ENCODE peak calls at places on chromosomes 11 and 22, in five cellular contexts. O is tibial artery, K is pancreas, I is left lung, Z is GM23338. N is an unnamed sample.

GRCh38 chr11:34997872-34998548 is 81.6 kb downstream of the PDHX start:
- DNase-seq in K (no peak), I (no peak), Z (no peak), O (no peak), N (peak)

GRCh38 chr11:17293308-17293707 is 16.8 kb downstream of the NUCB2 start:
- DNase-seq in Z (no peak), I (no peak), O (no peak), K (no peak), N (no peak)

GRCh38 chr11:95485115-95485900 is 254.3 kb upstream of the SESN3 start:
- DNase-seq in I (no peak), O (no peak), K (no peak), Z (no peak), N (no peak)

GRCh38 chr22:50606561-50607365 is 6.2 kb downstream of the MAPK8IP2 start:
- DNase-seq in K (no peak), I (no peak), O (peak), Z (no peak), N (no peak)

GRCh38 chr11:7292902-7293301 is 41.2 kb downstream of the SYT9 start:
- DNase-seq in I (no peak), Z (no peak), O (no peak), K (no peak), N (no peak)

GRCh38 chr22:41485033-41485432 is 16.1 kb downstream of the ACO2 start:
- DNase-seq in Z (no peak), O (no peak), K (no peak), I (no peak), N (no peak)

GRCh38 chr11:47403571-47403970 is 4.8 kb upstream of the SLC39A13 start:
- DNase-seq in O (no peak), I (no peak), Z (no peak), K (peak), N (no peak)

GRCh38 chr22:23213031-23213555 is 32.8 kb downstream of the BCR start:
- DNase-seq in Z (no peak), I (no peak), O (no peak), K (peak), N (no peak)

GRCh38 chr11:15170170-15170569 is 55.4 kb downstream of the INSC start:
- DNase-seq in O (no peak), Z (no peak), K (no peak), I (no peak), N (no peak)

GRCh38 chr11:73392108-73393010 is 16.2 kb downstream of the RELT start:
- DNase-seq in I (no peak), Z (no peak), O (no peak), K (no peak), N (no peak)

GRCh38 chr11:116840224-116840745 is 2.9 kb upstream of the APOA1 start:
- DNase-seq in K (no peak), Z (peak), O (no peak), I (no peak), N (no peak)

GRCh38 chr11:86456075-86456939 is 81.6 kb downstream of the CCDC81 start:
- DNase-seq in I (peak), K (peak), Z (peak), O (peak), N (peak)

GRCh38 chr11:27496461-27496860 is 10.1 kb downstream of the LIN7C start:
- DNase-seq in I (no peak), K (no peak), O (no peak), Z (no peak), N (no peak)

GRCh38 chr22:41256254-41256897 is 15.6 kb upstream of the CHADL start:
- DNase-seq in O (no peak), K (no peak), Z (no peak), I (no peak), N (peak)

GRCh38 chr11:115056514-115056913 is 378.2 kb downstream of the NXPE2 start:
- DNase-seq in I (no peak), K (no peak), Z (no peak), O (no peak), N (no peak)

GRCh38 chr11:129881570-129882170 is 13.7 kb downstream of the NFRKB start:
- DNase-seq in O (no peak), I (no peak), K (no peak), Z (peak), N (no peak)

GRCh38 chr11:34449013-34449412 is 10.3 kb downstream of the CAT start:
- DNase-seq in I (no peak), O (no peak), K (no peak), Z (no peak), N (no peak)

GRCh38 chr11:36089920-36090319 is 146.1 kb downstream of the LDLRAD3 start:
- DNase-seq in Z (no peak), O (no peak), I (no peak), K (no peak), N (no peak)

GRCh38 chr11:130527648-130528300 is 79.3 kb downstream of the ADAMTS15 start:
- DNase-seq in I (no peak), K (no peak), Z (no peak), O (no peak), N (no peak)

GRCh38 chr22:38131399-38131798 is 20.9 kb upstream of the BAIAP2L2 start:
- DNase-seq in K (no peak), I (no peak), O (no peak), Z (no peak), N (no peak)

GRCh38 chr22:33329398-33329797 is 271.2 kb upstream of the SYN3 start:
- DNase-seq in K (no peak), O (no peak), Z (no peak), I (no peak), N (no peak)

GRCh38 chr11:60783141-60783484 is 2.0 kb upstream of the MS4A10 start:
- DNase-seq in I (no peak), O (no peak), Z (no peak), K (no peak), N (no peak)

GRCh38 chr11:58286249-58286648 is 18.2 kb upstream of the OR10W1 start:
- DNase-seq in Z (peak), O (no peak), K (no peak), I (no peak), N (peak)

GRCh38 chr11:27215471-27216267 is 147.3 kb downstream of the CCDC34 start:
- DNase-seq in I (peak), O (no peak), Z (no peak), K (peak), N (no peak)

GRCh38 chr11:118051611-118052461 is 25.0 kb upstream of the TMPRSS4 start:
- DNase-seq in K (no peak), O (peak), Z (no peak), I (no peak), N (no peak)

GRCh38 chr22:26321469-26321913 is 107.6 kb upstream of the ASPHD2 start:
- DNase-seq in Z (peak), I (no peak), O (no peak), K (no peak), N (no peak)

GRCh38 chr22:37549704-37550059 is 10.6 kb upstream of the CDC42EP1 start:
- DNase-seq in O (peak), Z (no peak), K (peak), I (peak), N (no peak)

GRCh38 chr11:7449196-7449840 is 36.0 kb upstream of the OLFML1 start:
- DNase-seq in I (no peak), K (no peak), O (no peak), Z (no peak), N (no peak)

GRCh38 chr11:80204021-80204420 is 763.2 kb upstream of the TENM4 start:
- DNase-seq in O (no peak), Z (no peak), K (no peak), I (no peak), N (no peak)

GRCh38 chr11:33864479-33864878 is 27.4 kb downstream of the LMO2 start:
- DNase-seq in O (no peak), Z (no peak), K (peak), I (no peak), N (no peak)

GRCh38 chr11:3984896-3985295 is 109.7 kb upstream of the RRM1 start:
- DNase-seq in I (no peak), K (no peak), Z (peak), O (no peak), N (no peak)

GRCh38 chr11:66559141-66559861 is 9.1 kb downstream of the CTSF start:
- DNase-seq in K (peak), O (no peak), I (no peak), Z (peak), N (no peak)

GRCh38 chr22:26428515-26429457 is at the start of gene ASPHD2:
- DNase-seq in Z (peak), O (no peak), I (peak), K (peak), N (no peak)

GRCh38 chr11:122723576-122723975 is 68.1 kb downstream of the UBASH3B start:
- DNase-seq in I (no peak), O (no peak), K (no peak), Z (no peak), N (no peak)

GRCh38 chr11:61639816-61640443 is 40.3 kb upstream of the DAGLA start:
- DNase-seq in I (no peak), O (no peak), K (no peak), Z (peak), N (no peak)

GRCh38 chr11:119681537-119681936 is 47.5 kb downstream of the NECTIN1 start:
- DNase-seq in O (no peak), Z (no peak), K (no peak), I (no peak), N (no peak)
- TF ChIP-seq CTCF in O (no peak), Z (peak), K (peak), I (peak), N (no peak)

GRCh38 chr22:19765477-19766234 is 5.1 kb downstream of the TBX1 start:
- DNase-seq in O (no peak), I (no peak), K (peak), Z (peak), N (no peak)

GRCh38 chr22:19766235-19766505 is 5.6 kb downstream of the TBX1 start:
- DNase-seq in Z (peak), I (no peak), K (peak), O (no peak), N (no peak)

GRCh38 chr22:19767427-19768380 is 7.1 kb downstream of the TBX1 start:
- DNase-seq in Z (peak), O (no peak), I (peak), K (peak), N (no peak)

GRCh38 chr22:19764636-19765476 is 4.3 kb downstream of the TBX1 start:
- DNase-seq in O (no peak), K (peak), Z (peak), I (no peak), N (no peak)

GRCh38 chr22:19766506-19767426 is 6.2 kb downstream of the TBX1 start:
- DNase-seq in K (peak), I (peak), O (no peak), Z (peak), N (no peak)
- H3K4me3 ChIP-seq in K (peak), I (peak), O (peak), Z (peak), N (no peak)

DNA sequence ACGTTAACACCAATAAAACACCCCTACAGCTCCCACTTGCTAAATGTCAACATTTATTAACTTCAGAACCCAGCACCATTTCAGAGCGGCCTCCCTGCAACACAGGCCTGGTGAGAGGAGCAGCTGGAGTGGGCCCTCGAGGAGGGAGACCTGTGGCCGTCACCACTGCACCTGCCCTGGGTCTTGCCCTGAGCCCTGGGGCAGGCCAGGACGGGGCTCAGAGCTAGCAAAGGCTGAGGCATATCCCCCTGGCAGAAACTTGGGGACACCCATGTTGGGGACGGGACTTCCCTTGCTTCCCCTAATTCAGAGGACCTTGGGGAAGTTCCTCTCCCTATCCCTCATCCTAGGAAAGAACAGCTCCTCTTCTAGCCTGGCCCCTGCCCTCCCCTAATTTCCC is 137.3 kb upstream of the THY1 start:
- DNase-seq in K (no peak), Z (no peak), I (no peak), O (no peak), N (no peak)
- TF ChIP-seq CTCF in K (no peak), Z (no peak), I (no peak), O (no peak), N (no peak)

GRCh38 chr11:64633555-64634159 is 42.6 kb downstream of the SLC22A12 start:
- DNase-seq in K (no peak), I (no peak), Z (no peak), O (no peak), N (no peak)

GRCh38 chr11:64638829-64639228 is 47.8 kb downstream of the SLC22A12 start:
- DNase-seq in Z (no peak), I (no peak), O (no peak), K (no peak), N (no peak)

GRCh38 chr11:64639885-64640284 is 48.9 kb downstream of the SLC22A12 start:
- DNase-seq in I (no peak), O (no peak), Z (no peak), K (no peak), N (no peak)

GRCh38 chr11:64638017-64638664 is 47.1 kb downstream of the SLC22A12 start:
- DNase-seq in O (no peak), I (no peak), Z (peak), K (no peak), N (no peak)

GRCh38 chr11:64637346-64638016 is 46.5 kb downstream of the SLC22A12 start:
- DNase-seq in I (no peak), K (no peak), Z (no peak), O (no peak), N (no peak)
- H3K4me3 ChIP-seq in I (no peak), K (no peak), Z (peak), O (peak), N (no peak)

GRCh38 chr11:125724125-125724524 is 22.0 kb upstream of the PATE1 start:
- DNase-seq in Z (peak), O (no peak), I (no peak), K (no peak), N (no peak)
- TF ChIP-seq CTCF in Z (peak), O (no peak), I (no peak), K (no peak), N (peak)

GRCh38 chr11:1569251-1569780 is 2.8 kb downstream of the DUSP8 start:
- DNase-seq in O (no peak), K (no peak), Z (no peak), I (no peak), N (no peak)
- H3K4me3 ChIP-seq in O (no peak), K (no peak), Z (no peak), I (no peak), N (no peak)

GRCh38 chr11:134578807-134579708 is 167.0 kb upstream of the B3GAT1 start:
- DNase-seq in K (no peak), I (no peak), Z (peak), O (no peak), N (no peak)
- TF ChIP-seq CTCF in K (no peak), I (no peak), Z (peak), O (no peak), N (peak)

GRCh38 chr11:64857485-64857884 is 13.0 kb upstream of the CDC42BPG start:
- DNase-seq in Z (no peak), I (no peak), O (no peak), K (no peak), N (no peak)

GRCh38 chr11:64858467-64859401 is 14.3 kb upstream of the CDC42BPG start:
- DNase-seq in I (no peak), O (no peak), Z (no peak), K (no peak), N (no peak)

GRCh38 chr11:64855596-64856304 is 11.3 kb upstream of the CDC42BPG start:
- DNase-seq in K (no peak), I (no peak), Z (no peak), O (no peak), N (no peak)

GRCh38 chr11:64854534-64855502 is 10.4 kb upstream of the CDC42BPG start:
- DNase-seq in O (peak), I (peak), Z (no peak), K (peak), N (no peak)

DNA sequence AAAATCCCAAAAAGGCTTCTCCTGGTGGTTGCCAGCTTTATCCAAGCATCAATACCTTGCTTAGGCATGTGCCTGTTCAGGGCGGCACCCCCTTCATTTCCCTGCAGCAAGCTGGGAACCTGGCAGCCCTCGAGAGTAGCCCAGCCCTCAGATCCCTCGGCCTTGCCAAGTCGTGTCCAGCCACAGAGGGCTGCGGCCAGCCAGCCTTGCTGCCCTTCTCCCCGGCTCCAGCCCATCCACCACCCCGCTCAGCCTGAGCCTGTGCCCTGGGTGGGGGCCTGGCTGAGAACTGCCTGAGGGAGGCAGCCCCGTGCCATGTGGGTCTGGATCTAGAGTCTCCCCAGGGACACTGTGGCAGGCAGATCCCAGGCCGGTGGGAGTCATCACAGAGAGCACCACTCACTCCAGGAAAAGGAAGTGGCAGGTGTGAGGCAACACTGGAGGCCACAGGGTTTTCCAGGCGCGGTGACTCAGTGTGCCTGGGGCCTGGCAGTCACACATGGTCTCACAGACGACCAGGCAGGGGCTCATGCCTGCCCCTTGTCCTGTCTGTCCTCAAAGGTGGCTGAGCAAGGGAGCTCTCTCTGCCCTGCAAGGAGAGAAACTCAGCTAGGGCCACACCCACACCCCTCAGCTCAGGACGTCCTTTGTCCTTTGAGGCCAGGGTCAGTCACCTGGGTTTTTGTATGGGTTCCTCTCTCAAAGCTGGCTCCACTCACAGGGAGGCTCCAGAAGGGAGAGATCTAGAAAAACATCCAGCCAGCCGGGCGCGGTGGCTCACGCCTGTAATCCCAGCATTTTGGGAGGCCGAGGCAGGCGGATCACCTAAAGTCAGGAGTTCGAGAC is 12.2 kb upstream of the CDC42BPG start:
- DNase-seq in K (peak), Z (no peak), I (peak), O (peak), N (no peak)
- H3K4me3 ChIP-seq in K (no peak), Z (no peak), I (no peak), O (no peak), N (no peak)